ENCODE peak calls at places on chromosomes 11 and 22, in six cellular contexts. A is NB4, D is stomach, Q is transverse colon, T is endothelial cell of umbilical vein, E is GM12891. W is an unnamed sample.

GRCh38 chr11:123531325-123531724 is 101.3 kb downstream of the GRAMD1B start:
- DNase-seq in Q (no peak), E (no peak), D (no peak), T (no peak), A (no peak), W (no peak)

GRCh38 chr22:40055143-40055926 is 60.6 kb downstream of the FAM83F start:
- DNase-seq in T (peak), E (peak), D (no peak), Q (no peak), A (no peak), W (peak)

GRCh38 chr11:101188173-101188572 is 58.6 kb upstream of the PGR start:
- DNase-seq in Q (no peak), T (no peak), D (no peak), E (no peak), A (no peak), W (no peak)

GRCh38 chr11:102168483-102168882 is 58.2 kb downstream of the YAP1 start:
- DNase-seq in T (no peak), A (no peak), E (no peak), D (no peak), Q (no peak), W (no peak)

GRCh38 chr22:35630387-35630793 is 13.3 kb upstream of the MB start:
- DNase-seq in T (no peak), E (no peak), A (no peak), D (no peak), Q (no peak), W (no peak)

GRCh38 chr11:21323617-21324016 is 654.2 kb downstream of the NELL1 start:
- DNase-seq in Q (no peak), E (no peak), T (no peak), A (no peak), D (no peak), W (no peak)

GRCh38 chr11:130431337-130431773 is 2.9 kb upstream of the ADAMTS8 start:
- DNase-seq in E (no peak), A (peak), T (peak), D (peak), Q (peak), W (peak)

GRCh38 chr11:117610045-117610444 is 187.0 kb downstream of the DSCAML1 start:
- DNase-seq in E (no peak), Q (no peak), A (no peak), T (peak), D (no peak), W (no peak)

GRCh38 chr11:999009-999408 is 37.5 kb downstream of the MUC6 start:
- DNase-seq in A (no peak), E (no peak), T (no peak), D (no peak), Q (no peak), W (no peak)

GRCh38 chr22:44985906-44986527 is 23.8 kb downstream of the PHF21B start:
- DNase-seq in A (no peak), D (no peak), E (no peak), T (no peak), Q (no peak), W (no peak)

GRCh38 chr22:24325105-24325757 is 54.6 kb downstream of the SPECC1L start:
- DNase-seq in D (no peak), T (peak), E (peak), A (peak), Q (no peak), W (peak)

GRCh38 chr11:86802146-86802545 is 1.8 kb downstream of the PRSS23 start:
- DNase-seq in A (no peak), D (no peak), T (no peak), Q (no peak), E (no peak), W (no peak)

GRCh38 chr11:117239295-117239694 is 6.8 kb downstream of the RNF214 start:
- DNase-seq in E (no peak), T (peak), D (no peak), A (peak), Q (no peak), W (no peak)

GRCh38 chr22:41245917-41246499 is 5.3 kb upstream of the CHADL start:
- DNase-seq in T (no peak), D (no peak), A (no peak), Q (no peak), E (no peak), W (no peak)

GRCh38 chr11:74311352-74311926 is at the start of gene P4HA3:
- DNase-seq in D (peak), Q (peak), A (peak), T (peak), E (peak), W (peak)

GRCh38 chr11:35376613-35377012 is 42.7 kb downstream of the SLC1A2 start:
- DNase-seq in T (peak), E (no peak), Q (no peak), A (no peak), D (no peak), W (no peak)

GRCh38 chr11:81658722-81659121 is 1074.9 kb downstream of the FAM181B start:
- DNase-seq in A (peak), E (no peak), D (no peak), Q (no peak), T (no peak), W (peak)

GRCh38 chr11:69353696-69354544 is 60.0 kb downstream of the MYEOV start:
- DNase-seq in A (no peak), D (no peak), Q (peak), E (no peak), T (no peak), W (no peak)

GRCh38 chr22:34973926-34974325 is 92.0 kb upstream of the ISX start:
- DNase-seq in T (no peak), E (no peak), Q (no peak), A (no peak), D (no peak), W (no peak)

GRCh38 chr11:10657308-10658271 is 36.0 kb downstream of the IRAG1 start:
- DNase-seq in T (peak), E (no peak), Q (no peak), A (no peak), D (no peak), W (peak)

GRCh38 chr11:17845431-17845881 is 110.9 kb downstream of the KCNC1 start:
- DNase-seq in D (no peak), A (no peak), Q (no peak), E (no peak), T (no peak), W (no peak)

GRCh38 chr11:39741066-39741465 is 1718.4 kb downstream of the LRRC4C start:
- DNase-seq in D (no peak), T (no peak), E (no peak), Q (no peak), A (no peak), W (no peak)

GRCh38 chr11:66051766-66052663 is at the start of gene SF3B2:
- DNase-seq in E (peak), D (peak), Q (peak), A (peak), T (peak), W (peak)
- TF ChIP-seq POLR2A in E (peak), D (no peak), Q (peak), A (peak), T (peak), W (peak)

GRCh38 chr22:30209642-30210041 is 36.9 kb downstream of the LIF start:
- DNase-seq in T (no peak), E (no peak), A (no peak), Q (no peak), D (no peak), W (no peak)

GRCh38 chr22:30210235-30210831 is 36.2 kb downstream of the LIF start:
- DNase-seq in T (no peak), A (peak), Q (no peak), D (peak), E (no peak), W (no peak)

GRCh38 chr22:30211124-30211820 is 35.3 kb downstream of the LIF start:
- DNase-seq in Q (no peak), T (no peak), E (no peak), A (no peak), D (no peak), W (no peak)

GRCh38 chr22:30206964-30207363 is 39.6 kb downstream of the LIF start:
- DNase-seq in E (no peak), A (no peak), Q (no peak), T (peak), D (peak), W (no peak)

GRCh38 chr22:30208631-30209603 is 37.6 kb downstream of the LIF start:
- DNase-seq in T (peak), E (no peak), A (no peak), D (peak), Q (peak), W (peak)
- TF ChIP-seq POLR2A in T (no peak), E (no peak), A (no peak), D (no peak), Q (no peak), W (peak)

GRCh38 chr22:19745155-19746133 is 15.1 kb upstream of the TBX1 start:
- DNase-seq in T (no peak), D (no peak), A (no peak), E (no peak), Q (no peak), W (no peak)
- TF ChIP-seq POLR2A in T (no peak), D (no peak), A (no peak), E (no peak), Q (no peak), W (no peak)

GRCh38 chr11:65503606-65503922 is 4.7 kb downstream of the MALAT1 start:
- DNase-seq in Q (no peak), T (no peak), A (peak), D (no peak), E (no peak), W (no peak)
- TF ChIP-seq POLR2A in Q (no peak), T (no peak), A (no peak), D (peak), E (no peak), W (no peak)

DNA sequence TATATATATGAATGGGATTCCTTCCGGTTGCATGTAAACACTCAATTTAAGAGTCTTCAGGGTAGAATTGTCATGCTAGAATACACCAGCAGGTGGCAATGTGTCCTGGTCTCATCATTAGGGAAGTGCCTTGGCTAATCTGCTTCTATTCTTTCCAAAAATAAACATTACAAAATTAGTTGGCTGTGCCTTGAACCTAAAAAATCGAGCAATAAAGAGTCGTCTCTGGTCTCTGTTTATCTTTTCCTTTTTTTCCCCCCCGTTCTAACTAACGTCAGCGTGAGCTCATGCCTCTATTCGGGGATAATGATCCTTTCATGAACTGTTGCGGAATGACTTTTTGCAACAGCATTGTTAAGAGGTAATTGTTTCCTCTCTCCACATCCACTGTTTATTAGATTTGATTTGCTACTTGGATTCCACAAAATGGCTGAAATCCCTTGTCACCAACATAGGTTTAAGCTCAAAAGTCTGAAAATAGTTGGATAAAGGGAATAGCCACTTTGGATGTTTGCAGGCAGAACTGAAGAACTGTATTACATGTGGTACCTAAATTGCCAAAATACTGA is 1.2 kb upstream of the ARHGEF12 start:
- DNase-seq in T (peak), D (peak), A (peak), Q (peak), E (peak), W (peak)
- TF ChIP-seq POLR2A in T (no peak), D (no peak), A (no peak), Q (no peak), E (no peak), W (no peak)

GRCh38 chr11:129279326-129280026 is 87.4 kb upstream of the ARHGAP32 start:
- DNase-seq in D (peak), Q (peak), A (peak), T (peak), E (peak), W (peak)
- TF ChIP-seq POLR2A in D (no peak), Q (no peak), A (no peak), T (no peak), E (no peak), W (no peak)

DNA sequence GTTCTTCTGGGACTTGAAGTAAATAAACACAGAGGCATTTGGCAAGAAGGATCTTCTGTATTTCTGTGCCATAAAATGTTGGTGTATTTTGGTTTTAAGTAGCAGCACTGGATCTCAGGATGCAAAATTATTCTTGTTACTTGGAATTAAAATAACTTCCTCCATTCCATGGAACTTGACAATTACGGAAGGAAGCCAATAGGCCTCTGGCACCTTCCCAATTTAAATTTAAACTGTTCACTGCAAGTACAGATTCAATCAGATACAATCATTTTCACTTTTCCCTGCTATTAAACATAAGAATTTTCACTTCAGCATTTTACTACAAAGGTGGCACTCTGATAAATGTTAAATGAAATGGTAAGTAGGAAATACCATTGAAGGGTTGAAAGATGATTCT is 288.5 kb downstream of the CASP12 start:
- DNase-seq in E (no peak), Q (no peak), D (no peak), A (no peak), T (no peak), W (no peak)
- TF ChIP-seq POLR2A in E (no peak), Q (no peak), D (no peak), A (no peak), T (no peak), W (no peak)